ENCODE peak calls at places on chromosomes 2 and 18, in five cellular contexts. W is IMR-90, G is uterus, C is stomach, T is astrocyte. I is an unnamed sample.

GRCh38 chr2:219344756-219345458 is 12.4 kb upstream of the RESP18 start:
- DNase-seq in W (peak; percentile 12), G (no peak), C (peak; percentile 40), T (peak; percentile 27), I (peak; percentile 62)

GRCh38 chr2:42922790-42923631 is 130.6 kb upstream of the HAAO start:
- DNase-seq in W (peak; percentile 81), G (no peak), C (no peak), T (peak; percentile 92), I (peak; percentile 93)

GRCh38 chr2:200797242-200797770 is 14.4 kb upstream of the BZW1 start:
- DNase-seq in W (peak; percentile 26), G (no peak), C (peak; percentile 33), T (peak; percentile 8), I (no peak)

GRCh38 chr2:185979546-185980071 is 241.0 kb downstream of the FSIP2 start:
- DNase-seq in W (no peak), G (no peak), C (no peak), T (peak; percentile 58), I (no peak)

GRCh38 chr2:182977463-182977862 is 60.8 kb downstream of the NCKAP1 start:
- DNase-seq in W (no peak), G (no peak), C (no peak), T (no peak), I (no peak)

GRCh38 chr18:71727909-71728308 is 816.2 kb downstream of the CBLN2 start:
- DNase-seq in W (no peak), G (no peak), C (no peak), T (no peak), I (no peak)

GRCh38 chr2:63992061-63992685 is 27.1 kb downstream of the VPS54 start:
- DNase-seq in W (no peak), G (no peak), C (no peak), T (no peak), I (no peak)

GRCh38 chr18:74370163-74370562 is 54.5 kb downstream of the C18orf63 start:
- DNase-seq in W (no peak), G (no peak), C (no peak), T (no peak), I (no peak)

GRCh38 chr2:140274891-140275290 is 1494.7 kb upstream of the NXPH2 start:
- DNase-seq in W (no peak), G (no peak), C (no peak), T (no peak), I (no peak)

GRCh38 chr18:79639072-79639829 is 40.4 kb upstream of the CTDP1 start:
- DNase-seq in W (no peak), G (no peak), C (no peak), T (no peak), I (no peak)

GRCh38 chr2:105842555-105842954 is 97.8 kb downstream of the NCK2 start:
- DNase-seq in W (no peak), G (no peak), C (no peak), T (no peak), I (no peak)

GRCh38 chr2:148042219-148042618 is 21.3 kb downstream of the MBD5 start:
- DNase-seq in W (peak; percentile 20), G (no peak), C (no peak), T (no peak), I (no peak)

GRCh38 chr2:122261923-122262322 is 506.5 kb downstream of the TSN start:
- DNase-seq in W (no peak), G (no peak), C (no peak), T (no peak), I (no peak)

GRCh38 chr2:101265893-101266499 is 13.3 kb downstream of the CNOT11 start:
- DNase-seq in W (no peak), G (no peak), C (peak; percentile 48), T (no peak), I (no peak)

GRCh38 chr2:29749843-29750242 is 171.5 kb downstream of the ALK start:
- DNase-seq in W (no peak), G (no peak), C (no peak), T (no peak), I (no peak)

GRCh38 chr2:239544846-239545465 is 144.1 kb upstream of the HDAC4 start:
- DNase-seq in W (no peak), G (no peak), C (no peak), T (no peak), I (no peak)

GRCh38 chr2:173198338-173198737 is 122.7 kb downstream of the MAP3K20 start:
- DNase-seq in W (no peak), G (no peak), C (no peak), T (no peak), I (no peak)

GRCh38 chr18:48968412-48969215 is 17.8 kb upstream of the SMAD7 start:
- DNase-seq in W (no peak), G (no peak), C (no peak), T (no peak), I (peak; percentile 55)

DNA sequence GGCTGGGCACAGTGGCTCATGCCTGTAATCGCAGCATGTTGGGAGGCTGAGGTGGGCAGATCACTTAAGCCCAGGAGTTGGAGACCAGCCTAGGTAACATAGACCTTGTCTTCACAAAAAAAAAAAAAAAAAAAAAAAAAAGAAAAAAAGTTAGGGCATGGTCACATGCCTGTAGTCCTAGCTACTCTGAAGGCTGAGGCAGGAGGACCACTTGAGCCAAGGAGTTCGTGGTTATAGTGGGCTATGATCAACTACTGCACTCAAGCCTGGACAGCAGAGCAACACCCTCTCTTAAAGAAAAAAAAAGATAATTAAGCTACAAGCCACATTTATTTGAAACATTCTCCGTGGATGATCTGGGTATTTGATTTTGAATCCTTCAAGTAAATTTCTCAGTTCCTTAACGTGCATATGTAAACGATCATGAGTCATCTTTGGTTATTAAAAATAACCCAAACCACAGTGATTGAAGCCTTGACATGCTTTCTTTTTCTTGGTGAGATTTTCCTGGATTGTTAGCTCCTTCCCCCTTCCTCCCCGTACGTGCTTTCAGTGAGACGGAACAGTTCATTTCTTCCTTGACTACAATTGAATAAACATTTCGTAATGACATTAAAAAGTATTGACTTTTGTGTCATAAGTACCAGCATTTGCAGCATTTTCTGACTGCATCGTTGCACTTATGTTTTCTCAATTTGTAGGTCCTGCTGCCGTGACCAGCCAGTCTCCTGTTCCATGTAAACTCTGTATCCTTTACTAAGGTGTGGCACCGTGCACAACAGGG is 20.3 kb downstream of the RMC1 start:
- DNase-seq in W (peak; percentile 48), G (no peak), C (no peak), T (peak; percentile 56), I (peak; percentile 83)
- H3K36me3 ChIP-seq in W (peaks cover 60% of the 10 kb centered on the region), G (no peaks in the 10 kb centered on the region), C (peaks cover 100% of the 10 kb centered on the region), T (peaks cover 50% of the 10 kb centered on the region), I (peaks cover 77% of the 10 kb centered on the region)

DNA sequence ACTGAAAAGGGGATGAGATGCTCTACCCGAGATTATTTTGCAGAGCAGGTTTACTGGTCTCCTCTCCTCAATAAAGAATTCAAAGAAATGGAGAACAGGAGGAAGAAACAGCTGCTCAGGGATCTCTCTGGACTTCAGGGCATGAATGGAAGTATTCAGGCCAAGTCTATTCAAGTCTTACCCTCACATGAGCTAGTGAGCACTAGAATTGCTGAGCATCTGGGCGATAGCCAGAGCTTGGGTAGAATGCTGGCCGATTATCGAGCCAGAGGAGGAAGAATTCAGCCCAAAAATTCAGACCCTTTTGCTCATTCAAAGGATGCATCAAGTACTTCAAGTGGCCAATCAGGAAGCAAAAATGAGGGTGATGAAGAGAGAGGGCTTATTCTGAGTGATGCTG is 60.0 kb downstream of the PIKFYVE start:
- DNase-seq in W (no peak), G (no peak), C (no peak), T (no peak), I (no peak)
- H3K36me3 ChIP-seq in W (peaks cover 25% of the 10 kb centered on the region), G (no peaks in the 10 kb centered on the region), C (peaks cover 64% of the 10 kb centered on the region), T (peaks cover 46% of the 10 kb centered on the region), I (peaks cover 50% of the 10 kb centered on the region)

DNA sequence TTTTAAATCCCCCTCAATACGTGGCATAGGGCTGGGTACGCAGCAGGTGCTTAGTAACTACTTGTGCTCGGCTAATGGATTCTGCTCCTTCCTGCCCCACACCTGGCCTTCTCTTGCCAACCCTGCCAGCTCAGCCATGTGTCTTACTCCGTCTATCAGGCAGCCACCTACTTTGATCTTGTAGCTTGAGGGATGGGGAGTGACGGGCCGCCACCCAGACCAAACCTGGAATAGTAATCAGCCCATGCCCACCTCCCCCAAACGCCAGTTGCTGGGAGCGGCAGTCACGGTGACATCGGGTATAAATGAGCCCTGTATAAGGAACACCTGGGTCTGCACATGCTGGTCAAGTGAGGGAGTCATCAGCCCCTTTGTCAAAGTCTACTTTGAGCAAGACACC is 106.8 kb upstream of the MCFD2 start:
- DNase-seq in W (no peak), G (no peak), C (no peak), T (no peak), I (peak; percentile 58)
- H3K36me3 ChIP-seq in W (peaks cover 68% of the 10 kb centered on the region), G (no peaks in the 10 kb centered on the region), C (peaks cover 80% of the 10 kb centered on the region), T (peaks cover 12% of the 10 kb centered on the region), I (peaks cover 85% of the 10 kb centered on the region)

GRCh38 chr2:45885111-45885685 is 233.7 kb downstream of the PRKCE start:
- DNase-seq in W (no peak), G (no peak), C (no peak), T (peak; percentile 41), I (no peak)
- H3K36me3 ChIP-seq in W (no peaks in the 10 kb centered on the region), G (no peaks in the 10 kb centered on the region), C (no peaks in the 10 kb centered on the region), T (no peaks in the 10 kb centered on the region), I (no peaks in the 10 kb centered on the region)

GRCh38 chr2:191385416-191386160 is 140.4 kb downstream of the MYO1B start:
- DNase-seq in W (peak; percentile 44), G (no peak), C (no peak), T (no peak), I (no peak)
- H3K36me3 ChIP-seq in W (peaks cover 35% of the 10 kb centered on the region), G (no peaks in the 10 kb centered on the region), C (peaks cover 8% of the 10 kb centered on the region), T (peaks cover 28% of the 10 kb centered on the region), I (peaks cover 66% of the 10 kb centered on the region)

GRCh38 chr2:134405641-134406081 is 151.8 kb downstream of the MGAT5 start:
- DNase-seq in W (peak; percentile 40), G (no peak), C (no peak), T (peak; percentile 69), I (no peak)
- H3K36me3 ChIP-seq in W (peaks cover 15% of the 10 kb centered on the region), G (no peaks in the 10 kb centered on the region), C (peaks cover 26% of the 10 kb centered on the region), T (no peaks in the 10 kb centered on the region), I (no peaks in the 10 kb centered on the region)